ENCODE peak calls at places on chromosomes 11 and 22, in seven cellular contexts. N is HFF-Myc; E is astrocyte of the spinal cord; X is stimulated activated CD8-positive, alpha-beta memory T cell treated with anti-CD3 and anti-CD28 coated beads, Interleukin-15, amount 100 ng/mL, for 48 hours; H is HEK293T; I is M059J; Q is CD4-positive, alpha-beta memory T cell. D is an unnamed sample.

GRCh38 chr11:65013130-65013691 is 749 bp upstream of the ARL2 start:
- DNase-seq in X (peak; percentile 85), Q (no peak), H (peak; percentile 89), E (peak; percentile 87), I (no peak), N (peak; percentile 63), D (no peak)

GRCh38 chr11:122097419-122098001 is 18.5 kb downstream of the BLID start:
- DNase-seq in N (no peak), H (no peak), E (peak; percentile 75), Q (no peak), I (peak; percentile 51), X (no peak), D (no peak)

GRCh38 chr11:88454881-88455280 is 117.3 kb upstream of the CTSC start:
- DNase-seq in E (no peak), N (no peak), H (no peak), X (no peak), Q (no peak), I (peak; percentile 32), D (no peak)

GRCh38 chr11:62457474-62457873 is 38.6 kb downstream of the SCGB1A1 start:
- DNase-seq in I (no peak), Q (no peak), X (no peak), E (no peak), N (no peak), H (no peak), D (no peak)

GRCh38 chr11:76656571-76657081 is 13.9 kb downstream of the LRRC32 start:
- DNase-seq in E (no peak), I (no peak), X (no peak), H (no peak), Q (no peak), N (no peak), D (no peak)

GRCh38 chr11:70540196-70540595 is 141.9 kb downstream of the CTTN start:
- DNase-seq in N (no peak), H (no peak), E (no peak), I (no peak), X (no peak), Q (no peak), D (no peak)

GRCh38 chr11:1202776-1203504 is 19.9 kb upstream of the MUC5B start:
- DNase-seq in Q (peak; percentile 44), H (peak; percentile 91), X (peak; percentile 41), I (peak; percentile 43), N (no peak), E (peak; percentile 8), D (peak; percentile 41)

GRCh38 chr11:63882555-63883242 is 34.3 kb downstream of the RCOR2 start:
- DNase-seq in Q (no peak), X (no peak), N (no peak), I (peak; percentile 53), H (no peak), E (peak; percentile 49), D (peak; percentile 31)

GRCh38 chr11:27386176-27386575 is 23.2 kb upstream of the CCDC34 start:
- DNase-seq in N (no peak), Q (no peak), H (no peak), I (no peak), E (no peak), X (no peak), D (no peak)

GRCh38 chr11:70477607-70478006 is 79.3 kb downstream of the CTTN start:
- DNase-seq in Q (no peak), I (peak; percentile 22), E (no peak), N (no peak), H (no peak), X (no peak), D (no peak)

GRCh38 chr11:102421262-102421661 is 31.3 kb downstream of the TMEM123 start:
- DNase-seq in N (no peak), X (no peak), I (no peak), H (no peak), E (no peak), Q (peak; percentile 44), D (peak; percentile 47)

GRCh38 chr22:20647586-20648305 is 126.2 kb upstream of the SERPIND1 start:
- DNase-seq in I (no peak), E (no peak), Q (no peak), X (no peak), H (no peak), N (no peak), D (no peak)

GRCh38 chr11:287821-288327 is 1.1 kb upstream of the PGGHG start:
- DNase-seq in Q (peak; percentile 66), H (no peak), I (no peak), X (no peak), E (no peak), N (no peak), D (peak; percentile 71)

GRCh38 chr11:18775492-18776292 is 15.9 kb downstream of the PTPN5 start:
- DNase-seq in I (peak; percentile 52), N (no peak), Q (peak; percentile 18), H (peak; percentile 78), X (peak; percentile 42), E (peak; percentile 10), D (peak; percentile 9)

GRCh38 chr11:83252941-83253340 is 33.2 kb downstream of the CCDC90B start:
- DNase-seq in Q (no peak), E (no peak), I (no peak), H (no peak), X (no peak), N (no peak), D (no peak)

GRCh38 chr11:120658071-120658423 is 146.5 kb downstream of the GRIK4 start:
- DNase-seq in N (no peak), E (no peak), X (no peak), H (no peak), Q (no peak), I (no peak), D (no peak)

GRCh38 chr11:43784866-43785265 is 95.8 kb upstream of the ALKBH3 start:
- DNase-seq in Q (no peak), E (no peak), I (no peak), H (no peak), X (no peak), N (no peak), D (no peak)

GRCh38 chr11:118415739-118416068 is 14.3 kb downstream of the ATP5MG start:
- DNase-seq in I (peak; percentile 99), H (peak; percentile 8), N (no peak), E (peak; percentile 89), X (no peak), Q (no peak), D (peak; percentile 10)

GRCh38 chr11:6771926-6772898 is at the start of gene OR2AG2:
- DNase-seq in N (no peak), I (no peak), H (no peak), X (no peak), Q (no peak), E (no peak), D (no peak)

GRCh38 chr11:129258205-129258604 is 66.1 kb upstream of the ARHGAP32 start:
- DNase-seq in X (no peak), N (no peak), H (no peak), E (no peak), Q (no peak), I (no peak), D (no peak)

GRCh38 chr11:2461253-2462091 is 16.7 kb downstream of the KCNQ1 start:
- DNase-seq in X (no peak), I (no peak), Q (no peak), H (no peak), N (no peak), E (no peak), D (no peak)

GRCh38 chr22:30990675-30991074 is 21.6 kb downstream of the TUG1 start:
- DNase-seq in Q (no peak), E (no peak), X (no peak), I (no peak), H (no peak), N (no peak), D (no peak)

D was measured in central memory CD4-positive, alpha-beta T cell.